ENCODE peak calls at places on chromosomes 13 and 19, in seven cellular contexts. U, L, Y, K, F, B and V are unnamed samples.

GRCh38 chr19:47518139-47518538 is 3.3 kb upstream of the NAPA start:
- DNase-seq in L (no peak), U (no peak), K (no peak), Y (peak; percentile 23), B (peak; percentile 26), F (no peak), V (no peak)

GRCh38 chr19:9847087-9847671 is 12.1 kb downstream of the PIN1 start:
- DNase-seq in F (no peak), L (peak; percentile 97), Y (peak; percentile 83), B (peak; percentile 67), K (no peak), U (peak; percentile 78), V (peak; percentile 92)

GRCh38 chr19:32824136-32824835 is 45.3 kb downstream of the SLC7A9 start:
- DNase-seq in Y (no peak), U (no peak), B (no peak), L (no peak), K (no peak), F (no peak), V (no peak)

GRCh38 chr13:91078093-91078679 is 269.3 kb upstream of the MIR17HG start:
- DNase-seq in L (no peak), Y (peak; percentile 12), U (no peak), F (no peak), B (no peak), K (no peak), V (peak; percentile 44)

GRCh38 chr13:112078216-112078615 is 11.3 kb downstream of the SOX1 start:
- DNase-seq in L (no peak), K (no peak), U (peak; percentile 25), Y (no peak), B (no peak), F (no peak), V (no peak)

GRCh38 chr13:30308548-30308947 is 1.2 kb upstream of the KATNAL1 start:
- DNase-seq in Y (peak; percentile 46), F (no peak), L (peak; percentile 41), K (no peak), U (no peak), B (no peak), V (peak; percentile 82)

GRCh38 chr19:48497728-48498575 is 13.7 kb downstream of the LMTK3 start:
- DNase-seq in K (no peak), Y (no peak), L (no peak), B (no peak), U (no peak), F (no peak), V (no peak)

GRCh38 chr19:48635966-48636858 is 967 bp downstream of the DBP start:
- DNase-seq in Y (no peak), L (no peak), B (peak; percentile 75), K (no peak), U (peak; percentile 83), F (no peak), V (no peak)

GRCh38 chr13:60099631-60100420 is 63.9 kb downstream of the DIAPH3 start:
- DNase-seq in Y (no peak), L (no peak), U (no peak), B (no peak), K (no peak), F (no peak), V (no peak)

GRCh38 chr19:47124937-47125668 is 5.5 kb upstream of the SAE1 start:
- DNase-seq in L (peak; percentile 78), K (no peak), Y (peak; percentile 73), F (no peak), B (no peak), U (no peak), V (peak; percentile 84)

GRCh38 chr19:39146686-39147450 is 21.3 kb downstream of the PAK4 start:
- DNase-seq in K (no peak), B (no peak), U (no peak), Y (no peak), L (no peak), F (no peak), V (no peak)

GRCh38 chr19:17026706-17027427 is at the start of gene CPAMD8:
- DNase-seq in U (no peak), Y (no peak), L (no peak), B (no peak), K (no peak), F (no peak), V (peak; percentile 26)

GRCh38 chr19:48807590-48808308 is 3.1 kb downstream of the BCAT2 start:
- DNase-seq in F (no peak), B (no peak), K (no peak), Y (no peak), U (no peak), L (no peak), V (no peak)

GRCh38 chr13:97911311-97912138 is 42.0 kb upstream of the IPO5 start:
- DNase-seq in K (no peak), U (no peak), Y (peak; percentile 34), B (no peak), F (no peak), L (peak; percentile 32), V (no peak)

GRCh38 chr19:1774999-1775772 is 21.9 kb downstream of the ONECUT3 start:
- DNase-seq in B (no peak), K (no peak), L (no peak), U (no peak), F (no peak), Y (no peak), V (no peak)

GRCh38 chr19:38263696-38264485 is 482 bp upstream of the SPINT2 start:
- DNase-seq in B (peak; percentile 51), Y (peak; percentile 80), U (no peak), L (peak; percentile 45), K (no peak), F (no peak), V (no peak)

GRCh38 chr19:52296400-52296772 is 583 bp upstream of the ZNF480 start:
- DNase-seq in Y (no peak), F (no peak), B (no peak), U (no peak), K (no peak), L (no peak), V (no peak)

GRCh38 chr19:11539495-11540365 is 1.1 kb downstream of the CNN1 start:
- DNase-seq in L (peak; percentile 22), F (no peak), B (no peak), Y (no peak), U (peak; percentile 86), K (no peak), V (peak; percentile 91)

DNA sequence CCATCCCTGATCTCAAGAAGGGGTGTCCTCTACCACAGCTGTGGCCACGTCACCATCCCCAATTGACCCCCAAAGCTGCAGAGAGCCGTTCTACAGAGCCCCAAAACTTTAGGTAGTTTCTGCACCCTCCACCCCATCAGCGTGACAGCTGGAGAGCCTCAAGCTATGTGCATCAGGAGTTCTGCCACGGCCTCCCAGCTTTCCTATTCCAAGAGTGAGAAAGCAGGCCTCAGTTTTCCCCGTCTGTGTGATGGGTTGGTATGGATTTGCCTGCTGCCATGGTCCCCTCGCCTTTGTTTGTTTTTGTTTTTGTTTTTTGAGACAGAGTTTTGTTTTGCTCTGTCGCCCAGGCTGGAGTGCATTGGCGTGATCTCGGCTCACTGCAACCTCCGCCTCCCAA is 1.5 kb downstream of the BCL3 start:
- DNase-seq in U (no peak), Y (no peak), B (no peak), L (no peak), K (no peak), F (no peak), V (no peak)
- H3K4me3 ChIP-seq in U (peak overlapping the region; percentile 64), Y (peak overlapping the region; percentile 66), B (peak overlapping the region; percentile 97), L (peak overlapping the region; percentile 92), K (peak overlapping the region; percentile 54), F (peak overlapping the region; percentile 69), V (no peak overlapping the region)

DNA sequence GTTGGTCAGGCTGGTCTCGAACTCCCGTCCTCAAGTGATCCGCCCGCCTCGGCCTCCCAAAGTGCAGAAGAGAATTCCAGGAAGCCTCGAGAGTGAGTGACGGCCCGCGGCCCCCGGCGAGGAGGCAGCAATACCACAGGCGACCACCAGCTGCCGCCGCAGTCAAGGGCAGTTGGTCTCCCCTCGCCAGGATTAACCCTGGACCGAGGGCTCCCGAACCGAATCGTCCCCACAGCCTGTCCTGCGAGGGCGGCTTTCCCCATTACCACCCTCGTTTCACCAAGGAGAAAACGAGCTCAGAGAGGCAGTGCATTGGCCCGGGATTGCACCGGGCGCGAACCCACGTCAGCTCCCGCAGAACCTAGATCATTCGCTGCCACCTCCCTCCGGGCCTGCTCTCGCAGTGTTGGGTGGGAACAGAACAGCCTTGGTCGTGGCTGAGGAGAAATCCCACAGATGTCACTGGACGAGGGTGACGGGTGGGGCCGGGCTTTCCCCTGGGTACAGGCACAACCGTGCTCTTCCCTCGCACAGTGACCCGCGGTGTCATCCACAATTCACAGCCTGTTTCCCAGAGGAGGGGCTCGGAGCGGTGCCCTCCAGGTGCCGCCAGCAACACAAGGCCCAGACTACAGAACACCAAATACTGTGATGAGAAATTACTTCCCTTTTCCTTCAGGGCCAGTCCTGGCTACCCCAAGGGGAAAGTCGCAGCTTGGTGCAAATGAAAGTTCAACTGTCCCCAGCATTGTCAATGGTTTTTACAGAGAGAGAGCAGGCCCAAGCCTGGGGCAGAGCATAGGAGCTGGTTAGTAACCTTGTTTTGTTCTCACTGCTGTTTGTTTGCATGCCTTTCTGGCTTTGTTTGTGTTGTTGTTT is 24.8 kb downstream of the C2CD4C start:
- DNase-seq in Y (no peak), U (no peak), F (peak; percentile 43), B (no peak), K (no peak), L (no peak), V (peak; percentile 64)
- TF ChIP-seq CTCF in Y (no peak), U (peak; percentile 21), F (peak; percentile 57), B (peak; percentile 53), K (peak; percentile 40), L (peak; percentile 45), V (peak; percentile 22)

DNA sequence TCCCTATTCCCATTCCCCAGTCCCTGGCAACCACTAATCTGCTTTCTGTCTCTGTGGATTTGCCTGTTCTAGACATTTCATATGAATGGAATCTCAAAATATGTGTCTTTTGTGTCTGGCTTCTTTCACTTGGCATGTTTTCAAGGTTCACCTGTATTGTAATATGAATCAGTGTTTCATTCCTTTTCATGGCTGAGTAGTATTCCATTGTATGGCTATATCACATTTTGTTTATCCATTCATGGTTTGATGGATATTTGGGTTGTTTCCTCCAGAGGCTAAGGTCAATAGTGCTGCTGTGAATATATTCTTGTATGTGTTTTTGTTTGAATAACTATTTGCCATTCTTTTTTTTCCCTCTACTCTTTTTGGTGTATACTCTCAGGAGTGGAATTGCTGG is 24.4 kb downstream of the NCAN start:
- DNase-seq in U (no peak), K (no peak), L (no peak), F (no peak), B (no peak), Y (no peak), V (no peak)
- H3K36me3 ChIP-seq in U (no peaks in the 10 kb centered on the region), K (peaks cover 4% of the 10 kb centered on the region), L (no peaks in the 10 kb centered on the region), F (no peaks in the 10 kb centered on the region), B (no peaks in the 10 kb centered on the region), Y (no peaks in the 10 kb centered on the region), V (no peaks in the 10 kb centered on the region)

GRCh38 chr13:44188257-44188656 is 185.4 kb upstream of the SERP2 start:
- DNase-seq in B (no peak), F (no peak), L (peak; percentile 75), U (no peak), Y (peak; percentile 99), K (no peak), V (no peak)

GRCh38 chr13:44191103-44191502 is 182.5 kb upstream of the SERP2 start:
- DNase-seq in F (no peak), B (no peak), K (no peak), U (no peak), L (no peak), Y (no peak), V (no peak)

GRCh38 chr13:44189085-44189484 is 184.5 kb upstream of the SERP2 start:
- DNase-seq in L (no peak), B (no peak), U (no peak), F (no peak), K (no peak), Y (no peak), V (no peak)

GRCh38 chr13:44193731-44194130 is 179.9 kb upstream of the SERP2 start:
- DNase-seq in L (no peak), K (no peak), U (no peak), F (no peak), B (no peak), Y (no peak), V (no peak)

GRCh38 chr13:44191504-44192171 is 182.0 kb upstream of the SERP2 start:
- DNase-seq in K (no peak), B (no peak), F (no peak), L (peak; percentile 70), Y (peak; percentile 77), U (peak; percentile 74), V (peak; percentile 38)
- H3K4me3 ChIP-seq in K (no peak overlapping the region), B (peak overlapping the region; percentile 53), F (no peak overlapping the region), L (no peak overlapping the region), Y (no peak overlapping the region), U (peak overlapping the region; percentile 22), V (no peak overlapping the region)